ENCODE peak calls at places on chromosomes 1 and 21, in six cellular contexts. U is heart left ventricle, W is HCT116, Z is Peyer's patch, A is IMR-90, F is uterus. P is an unnamed sample. For H3K4me1, the result is how much of the 10 kb centered on the place peaks cover.

GRCh38 chr1:222852326-222852725 is 37.5 kb downstream of the DISP1 start:
- DNase-seq in U (no peak), W (no peak), Z (no peak), A (peak), F (no peak), P (no peak)

GRCh38 chr1:230126529-230127104 is 59.6 kb downstream of the GALNT2 start:
- DNase-seq in U (no peak), W (no peak), Z (no peak), A (no peak), F (no peak), P (no peak)

GRCh38 chr1:220113136-220113695 is 19.3 kb downstream of the IARS2 start:
- DNase-seq in U (no peak), W (no peak), Z (no peak), A (peak), F (no peak), P (no peak)

GRCh38 chr21:24955275-24955961 is 651.9 kb downstream of the MRPL39 start:
- DNase-seq in U (no peak), W (no peak), Z (no peak), A (no peak), F (no peak), P (no peak)

GRCh38 chr1:8455700-8456305 is 137.9 kb downstream of the SLC45A1 start:
- DNase-seq in U (no peak), W (no peak), Z (no peak), A (peak), F (no peak), P (no peak)

GRCh38 chr1:63873751-63874150 is 99.9 kb downstream of the ROR1 start:
- DNase-seq in U (no peak), W (no peak), Z (no peak), A (peak), F (no peak), P (no peak)

GRCh38 chr1:171877711-171878110 is 36.4 kb downstream of the DNM3 start:
- DNase-seq in U (no peak), W (no peak), Z (no peak), A (no peak), F (no peak), P (no peak)

GRCh38 chr1:8374812-8375211 is 56.9 kb downstream of the SLC45A1 start:
- DNase-seq in U (no peak), W (peak), Z (no peak), A (peak), F (no peak), P (no peak)

GRCh38 chr1:37932759-37933158 is 14.1 kb downstream of the INPP5B start:
- DNase-seq in U (no peak), W (no peak), Z (no peak), A (peak), F (no peak), P (no peak)

GRCh38 chr1:150152182-150152536 is 2.4 kb downstream of the PLEKHO1 start:
- DNase-seq in U (no peak), W (no peak), Z (no peak), A (no peak), F (no peak), P (no peak)

GRCh38 chr1:150149490-150150453 is at the start of gene PLEKHO1:
- DNase-seq in U (peak), W (no peak), Z (peak), A (peak), F (peak), P (peak)

GRCh38 chr1:150151291-150152181 is 1.8 kb downstream of the PLEKHO1 start:
- DNase-seq in U (peak), W (no peak), Z (peak), A (no peak), F (no peak), P (peak)

GRCh38 chr1:150148834-150149489 is 754 bp upstream of the PLEKHO1 start:
- DNase-seq in U (no peak), W (no peak), Z (no peak), A (no peak), F (no peak), P (no peak)

DNA sequence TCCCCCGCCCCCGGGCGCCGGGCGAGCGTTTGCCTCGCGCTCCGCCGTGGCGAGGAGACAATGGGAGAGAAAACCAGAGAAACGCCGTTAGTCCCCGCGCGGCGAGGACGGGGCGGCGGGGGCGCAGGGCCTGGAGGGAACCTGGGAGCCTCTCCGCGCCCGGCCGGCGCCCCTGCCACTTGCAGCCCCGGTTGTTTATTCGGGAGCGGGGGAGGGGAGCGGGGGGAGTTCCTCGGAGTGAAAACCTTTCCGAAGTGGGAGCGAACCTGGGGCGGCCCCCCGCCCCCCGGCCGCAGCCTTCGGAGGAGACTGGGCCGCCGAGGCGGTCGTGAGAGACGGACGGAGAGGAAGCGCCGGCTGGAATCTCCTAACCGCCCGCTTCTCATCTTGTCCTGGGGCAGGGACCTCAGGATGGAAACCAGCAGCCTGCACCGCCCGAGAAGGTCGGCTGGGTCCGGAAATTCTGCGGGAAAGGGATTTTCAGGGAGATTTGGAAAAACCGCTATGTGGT is 850 bp downstream of the PLEKHO1 start:
- DNase-seq in U (peak), W (no peak), Z (peak), A (no peak), F (peak), P (peak)
- TF ChIP-seq POLR2A in U (no peak), W (no peak), Z (no peak), A (no peak), F (no peak), P (no peak)

GRCh38 chr21:31201144-31201543 is 142.9 kb downstream of the TIAM1 start:
- DNase-seq in U (no peak), W (no peak), Z (no peak), A (no peak), F (no peak), P (no peak)
- H3K4me3 ChIP-seq in U (no peak), W (no peak), Z (no peak), A (no peak), F (no peak), P (no peak)

GRCh38 chr21:44951186-44951915 is 11.5 kb downstream of the SLX9 start:
- DNase-seq in U (no peak), W (no peak), Z (no peak), A (no peak), F (no peak), P (no peak)

GRCh38 chr21:44949161-44950015 is 9.6 kb downstream of the SLX9 start:
- DNase-seq in U (peak), W (peak), Z (peak), A (peak), F (peak), P (peak)

GRCh38 chr21:44950351-44950750 is 10.5 kb downstream of the SLX9 start:
- DNase-seq in U (no peak), W (no peak), Z (no peak), A (no peak), F (no peak), P (peak)

GRCh38 chr21:44948426-44949120 is 8.7 kb downstream of the SLX9 start:
- DNase-seq in U (no peak), W (no peak), Z (no peak), A (no peak), F (no peak), P (no peak)

DNA sequence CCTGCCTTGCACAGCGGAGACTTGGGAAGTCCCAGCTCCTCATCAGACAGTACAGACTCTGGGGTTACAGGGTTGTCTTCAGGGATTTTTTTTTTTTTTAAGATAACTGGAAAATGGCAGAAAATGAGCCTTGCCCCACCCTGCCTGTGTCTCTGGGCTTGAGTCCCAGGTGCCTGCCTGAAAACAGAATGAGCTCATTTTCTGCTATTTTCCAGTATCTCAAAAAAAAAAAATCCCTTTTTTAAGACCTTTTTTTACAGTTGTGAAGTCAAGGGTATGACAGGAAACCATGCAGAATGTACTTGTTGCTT is 10.1 kb downstream of the SLX9 start:
- DNase-seq in U (no peak), W (no peak), Z (no peak), A (no peak), F (no peak), P (no peak)
- H3K4me1 ChIP-seq in U (under half), W (under half), Z (under half), A (under half), F (under half), P (under half)

DNA sequence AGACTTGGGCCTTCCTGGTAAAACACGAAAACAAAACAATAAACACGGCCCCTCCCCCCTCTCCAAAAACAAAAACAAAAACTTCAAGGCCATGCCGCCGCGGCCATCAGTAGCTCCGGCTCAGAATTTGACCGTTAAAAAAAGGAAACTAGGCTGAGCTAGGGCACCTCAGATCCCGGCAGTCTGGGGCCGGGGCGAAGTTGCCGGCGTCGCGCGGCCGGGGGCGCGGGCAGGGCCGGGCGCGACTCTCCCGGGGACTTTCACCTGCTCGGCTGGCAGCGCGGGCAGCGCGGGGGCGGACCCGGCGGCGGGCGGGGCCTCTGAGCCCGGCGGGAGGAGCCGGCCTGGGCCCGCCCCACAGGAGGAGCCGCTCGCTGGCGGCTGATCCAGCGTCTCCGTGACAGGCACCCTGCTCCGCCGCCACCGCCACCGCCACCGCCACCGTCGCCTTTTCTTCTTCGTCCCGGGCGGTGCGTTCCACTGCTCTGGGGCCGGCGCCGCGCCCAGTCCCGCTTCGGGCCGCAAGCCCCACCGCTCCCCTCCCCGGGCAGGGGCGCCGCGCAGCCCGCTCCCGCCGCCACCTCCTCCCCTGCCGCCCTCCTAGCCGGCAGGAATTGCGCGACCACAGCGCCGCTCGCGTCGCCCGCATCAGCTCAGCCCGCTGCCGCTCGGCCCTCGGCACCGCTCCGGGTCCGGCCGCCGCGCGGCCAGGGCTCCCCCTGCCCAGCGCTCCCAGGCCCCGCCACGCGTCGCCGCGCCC is at the start of gene NOS1AP:
- DNase-seq in U (peak), W (peak), Z (peak), A (no peak), F (peak), P (peak)
- TF ChIP-seq POLR2A in U (no peak), W (no peak), Z (peak), A (no peak), F (peak), P (no peak)

GRCh38 chr1:98383341-98383740 is 278.2 kb upstream of the SNX7 start:
- DNase-seq in U (no peak), W (no peak), Z (no peak), A (no peak), F (no peak), P (no peak)

GRCh38 chr1:98385691-98386090 is 275.8 kb upstream of the SNX7 start:
- DNase-seq in U (no peak), W (no peak), Z (no peak), A (peak), F (no peak), P (no peak)

GRCh38 chr1:98386675-98387440 is 274.7 kb upstream of the SNX7 start:
- DNase-seq in U (no peak), W (no peak), Z (no peak), A (no peak), F (no peak), P (no peak)

GRCh38 chr1:98387701-98388100 is 273.8 kb upstream of the SNX7 start:
- DNase-seq in U (no peak), W (no peak), Z (no peak), A (no peak), F (no peak), P (no peak)

DNA sequence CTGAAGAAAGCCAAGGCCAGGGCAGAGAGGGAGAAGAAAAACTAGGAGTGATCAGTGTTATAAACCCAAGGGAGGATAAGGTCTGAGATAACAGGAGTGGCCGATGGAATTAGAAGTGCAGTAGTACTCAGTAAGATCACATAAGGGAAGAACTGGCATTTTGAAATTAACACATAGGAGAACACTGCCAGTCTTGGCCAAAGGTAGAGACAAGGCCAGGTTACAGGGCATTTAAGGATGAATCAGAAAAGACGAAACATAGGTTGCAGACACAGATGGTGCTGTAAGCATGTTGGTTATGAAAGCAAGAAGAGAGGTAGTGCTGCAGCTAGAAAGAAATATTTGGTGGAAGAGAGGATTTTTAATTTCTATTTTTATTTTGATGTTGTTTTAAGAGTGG is 278.9 kb upstream of the SNX7 start:
- DNase-seq in U (no peak), W (no peak), Z (no peak), A (no peak), F (no peak), P (no peak)
- H3K4me3 ChIP-seq in U (no peak), W (no peak), Z (no peak), A (no peak), F (no peak), P (no peak)

GRCh38 chr1:202932476-202932875 is 5.4 kb upstream of the KLHL12 start:
- DNase-seq in U (no peak), W (no peak), Z (no peak), A (no peak), F (no peak), P (no peak)
- H3K4me1 ChIP-seq in U (under half), W (under half), Z (under half), A (under half), F (under half), P (under half)

DNA sequence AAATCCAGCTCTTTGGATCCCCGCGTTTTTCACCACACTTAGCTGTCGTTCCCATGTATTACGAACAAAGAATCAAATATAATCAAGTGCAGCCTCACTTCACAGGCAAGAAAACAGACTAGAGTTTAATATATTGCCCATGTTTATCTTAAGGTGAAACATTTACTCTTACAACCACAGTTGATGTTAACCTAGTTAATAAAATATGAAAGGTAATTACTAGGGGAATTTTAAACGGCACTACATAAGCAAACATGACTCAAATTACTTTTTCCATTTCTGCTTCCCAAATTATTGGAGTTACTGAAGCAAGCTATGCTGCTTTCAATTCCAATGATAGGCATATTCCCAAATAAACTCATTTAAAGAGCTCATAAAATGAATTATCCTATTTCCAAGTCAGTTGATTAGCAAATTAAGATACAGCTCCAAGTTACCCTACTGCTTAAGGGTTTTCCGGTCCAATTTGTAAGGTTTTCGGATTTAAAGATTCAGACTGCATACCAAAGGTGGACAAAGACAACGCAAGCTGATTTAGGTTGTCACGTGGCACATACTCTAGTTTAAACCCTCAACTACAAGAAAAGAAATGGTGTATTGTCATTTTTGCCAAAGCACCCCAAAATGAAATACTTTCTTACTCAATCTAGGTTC is 5.9 kb downstream of the COX20 start:
- DNase-seq in U (no peak), W (no peak), Z (no peak), A (no peak), F (no peak), P (no peak)
- TF ChIP-seq POLR2A in U (no peak), W (no peak), Z (no peak), A (no peak), F (no peak), P (no peak)

DNA sequence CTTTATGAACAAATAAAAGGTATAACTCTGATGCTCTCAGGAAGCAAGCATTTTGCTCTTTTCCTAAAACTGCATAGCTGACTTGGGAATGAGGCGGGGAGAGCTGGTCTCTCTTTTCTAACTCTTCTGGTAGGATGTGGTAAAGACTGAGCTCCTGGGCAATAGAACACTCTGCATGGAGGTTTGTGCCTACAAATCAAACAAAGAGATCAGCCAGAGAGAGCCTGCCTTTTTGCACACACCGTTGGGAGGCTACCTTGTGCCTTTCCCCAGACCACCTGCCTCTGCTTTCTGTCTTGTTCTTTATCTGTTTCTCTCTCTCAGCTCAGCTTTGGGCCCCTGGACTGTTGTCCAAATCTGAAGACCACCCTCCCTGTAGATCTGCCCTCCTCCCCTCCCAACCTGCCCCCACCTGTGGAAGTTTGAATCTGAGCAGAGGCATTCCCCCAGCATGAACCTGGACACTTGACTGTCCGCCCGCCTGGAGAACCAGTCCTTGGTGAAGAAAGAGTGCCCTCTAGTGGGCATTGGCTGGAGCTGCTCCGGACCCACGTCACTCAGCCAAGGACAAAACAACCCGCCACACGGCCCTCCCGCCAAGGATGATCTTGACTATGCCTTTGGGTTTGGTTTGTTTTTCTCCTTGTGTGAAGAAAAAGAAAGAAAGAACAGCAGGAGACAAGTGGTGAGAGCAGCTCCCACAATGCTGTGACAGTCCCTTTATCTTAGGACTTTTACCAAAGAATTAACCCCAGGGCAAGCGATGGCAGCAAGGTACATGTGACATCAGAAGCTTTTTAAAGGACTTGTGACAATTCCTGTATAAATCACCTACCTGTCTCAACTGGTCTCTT is 228.2 kb downstream of the PBX1 start:
- DNase-seq in U (peak), W (peak), Z (peak), A (peak), F (peak), P (peak)
- H3K4me3 ChIP-seq in U (no peak), W (no peak), Z (no peak), A (no peak), F (no peak), P (no peak)